ENCODE peak calls at places on chromosomes 1 and 21, in ten cellular contexts. P, E, Q, G, U, A, R, V, H and B are unnamed samples.
A peak's percentile ranks its signal among the peaks of the same experiment; 100 is the strongest.

GRCh38 chr1:21944261-21945074 is 7.4 kb upstream of the HSPG2 start:
- DNase-seq in A (no peak), P (no peak), E (no peak), R (peak; percentile 80), G (no peak), Q (no peak), V (no peak), H (no peak), U (no peak), B (no peak)

GRCh38 chr1:201754353-201754752 is 74.6 kb upstream of the IPO9 start:
- DNase-seq in E (no peak), U (no peak), G (no peak), R (no peak), H (no peak), A (no peak), P (no peak), V (no peak), Q (no peak), B (no peak)

GRCh38 chr1:111161843-111162242 is 21.8 kb downstream of the CEPT1 start:
- DNase-seq in Q (no peak), E (no peak), A (no peak), V (no peak), R (no peak), G (no peak), U (no peak), P (no peak), H (no peak), B (no peak)

GRCh38 chr1:38433097-38433722 is 386.6 kb upstream of the POU3F1 start:
- DNase-seq in V (no peak), H (no peak), P (no peak), Q (no peak), R (no peak), E (no peak), U (no peak), A (peak; percentile 41), G (no peak), B (no peak)

GRCh38 chr21:37074195-37074510 is 1.1 kb downstream of the TTC3 start:
- DNase-seq in Q (no peak), P (no peak), G (no peak), A (no peak), V (no peak), R (no peak), E (no peak), U (no peak), H (peak; percentile 17), B (no peak)

GRCh38 chr1:42044346-42044745 is 108.9 kb upstream of the GUCA2B start:
- DNase-seq in R (no peak), H (no peak), V (no peak), G (no peak), P (no peak), U (no peak), A (no peak), Q (no peak), E (no peak), B (no peak)

GRCh38 chr1:1135339-1136111 is 19.6 kb upstream of the C1orf159 start:
- DNase-seq in V (no peak), R (no peak), E (no peak), G (no peak), Q (no peak), H (no peak), A (no peak), U (no peak), P (no peak), B (no peak)

GRCh38 chr1:68188644-68189340 is 43.5 kb downstream of the WLS start:
- DNase-seq in Q (no peak), A (no peak), U (no peak), V (no peak), G (no peak), P (no peak), E (no peak), R (peak; percentile 23), H (no peak), B (no peak)

GRCh38 chr1:81848880-81849500 is 48.3 kb downstream of the ADGRL2 start:
- DNase-seq in A (no peak), P (no peak), H (peak; percentile 58), G (no peak), V (no peak), R (no peak), E (no peak), Q (no peak), U (no peak), B (no peak)

GRCh38 chr1:44672254-44672955 is 1.9 kb downstream of the TMEM53 start:
- DNase-seq in H (no peak), P (peak; percentile 35), V (no peak), A (no peak), U (no peak), E (peak; percentile 98), R (peak; percentile 75), Q (no peak), G (no peak), B (peak; percentile 98)

GRCh38 chr1:25193151-25193742 is 39.1 kb downstream of the SYF2 start:
- DNase-seq in P (no peak), A (no peak), Q (no peak), R (no peak), E (no peak), V (no peak), G (no peak), H (no peak), U (no peak), B (no peak)

GRCh38 chr1:173332026-173332425 is 124.9 kb upstream of the TNFSF4 start:
- DNase-seq in P (no peak), R (peak; percentile 2), E (no peak), H (no peak), V (peak; percentile 29), U (no peak), G (no peak), Q (no peak), A (no peak), B (no peak)

GRCh38 chr1:109482796-109483638 is 688 bp upstream of the ATXN7L2 start:
- DNase-seq in V (no peak), R (peak; percentile 3), H (peak; percentile 70), G (peak; percentile 21), A (no peak), P (peak; percentile 45), U (peak; percentile 47), Q (no peak), E (no peak), B (peak; percentile 67)

GRCh38 chr21:36504067-36505058 is 24.4 kb upstream of the CLDN14 start:
- DNase-seq in P (peak; percentile 34), Q (no peak), U (peak; percentile 42), E (no peak), R (peak; percentile 55), A (peak; percentile 24), H (peak; percentile 39), V (no peak), G (peak; percentile 7), B (peak; percentile 55)

GRCh38 chr21:39456665-39457064 is 4.9 kb downstream of the SH3BGR start:
- DNase-seq in E (no peak), G (no peak), V (no peak), R (no peak), A (no peak), U (no peak), H (no peak), P (no peak), Q (no peak), B (no peak)

GRCh38 chr1:22101199-22101598 is 41.7 kb downstream of the WNT4 start:
- DNase-seq in P (no peak), H (no peak), Q (no peak), E (no peak), A (no peak), V (no peak), U (no peak), R (no peak), G (no peak), B (no peak)

GRCh38 chr21:31731112-31731801 is 661 bp downstream of the SCAF4 start:
- DNase-seq in A (peak; percentile 16), U (peak; percentile 68), P (peak; percentile 60), V (peak; percentile 56), Q (no peak), G (peak; percentile 23), E (peak; percentile 14), R (no peak), H (peak; percentile 50), B (no peak)

GRCh38 chr1:95548211-95548610 is 314.2 kb downstream of the RWDD3 start:
- DNase-seq in V (no peak), R (no peak), G (no peak), H (no peak), A (no peak), P (no peak), E (no peak), U (no peak), Q (no peak), B (no peak)

GRCh38 chr1:23478896-23479790 is 4.8 kb downstream of the ASAP3 start:
- DNase-seq in P (no peak), H (no peak), G (no peak), R (peak; percentile 18), V (peak; percentile 90), A (peak; percentile 7), E (no peak), U (no peak), Q (no peak), B (no peak)

GRCh38 chr1:184614667-184615066 is 140.0 kb downstream of the EDEM3 start:
- DNase-seq in V (no peak), R (no peak), P (no peak), G (no peak), A (no peak), U (no peak), Q (no peak), H (no peak), E (no peak), B (no peak)